ENCODE peak calls at places on chromosomes 6 and 20, in ten cellular contexts. One of them, this sample, is unnamed.

GRCh38 chr20:37308098-37309050 is 18.9 kb downstream of the MANBAL start:
- DNase-seq in uterus: no peak
- DNase-seq in K562: no peak
- DNase-seq in ovary: no peak
- DNase-seq in stomach: no peak
- DNase-seq in right lobe of liver: no peak
- DNase-seq in A549: no peak
- DNase-seq in breast epithelium: no peak
- DNase-seq in HCT116: no peak
- DNase-seq in transverse colon: no peak
- DNase-seq in this sample: peak; percentile 79

GRCh38 chr6:42441059-42441471 is 10.7 kb downstream of the TRERF1 start:
- DNase-seq in uterus: peak; percentile 56
- DNase-seq in K562: no peak
- DNase-seq in ovary: peak; percentile 73
- DNase-seq in stomach: no peak
- DNase-seq in right lobe of liver: no peak
- DNase-seq in A549: no peak
- DNase-seq in breast epithelium: no peak
- DNase-seq in HCT116: no peak
- DNase-seq in transverse colon: no peak
- DNase-seq in this sample: no peak

GRCh38 chr6:120938876-120939231 is 395.4 kb downstream of the TBC1D32 start:
- DNase-seq in uterus: no peak
- DNase-seq in K562: no peak
- DNase-seq in ovary: no peak
- DNase-seq in stomach: no peak
- DNase-seq in right lobe of liver: no peak
- DNase-seq in A549: no peak
- DNase-seq in breast epithelium: no peak
- DNase-seq in HCT116: no peak
- DNase-seq in transverse colon: no peak
- DNase-seq in this sample: no peak

GRCh38 chr20:53654932-53655674 is 61.5 kb upstream of the ZNF217 start:
- DNase-seq in uterus: no peak
- DNase-seq in K562: peak; percentile 29
- DNase-seq in ovary: no peak
- DNase-seq in stomach: peak; percentile 51
- DNase-seq in right lobe of liver: no peak
- DNase-seq in A549: peak; percentile 53
- DNase-seq in breast epithelium: peak; percentile 48
- DNase-seq in HCT116: no peak
- DNase-seq in transverse colon: peak; percentile 61
- DNase-seq in this sample: peak; percentile 82

GRCh38 chr6:139698526-139699182 is 324.2 kb upstream of the CITED2 start:
- DNase-seq in uterus: peak; percentile 74
- DNase-seq in K562: no peak
- DNase-seq in ovary: peak; percentile 73
- DNase-seq in stomach: no peak
- DNase-seq in right lobe of liver: no peak
- DNase-seq in A549: no peak
- DNase-seq in breast epithelium: no peak
- DNase-seq in HCT116: no peak
- DNase-seq in transverse colon: peak; percentile 45
- DNase-seq in this sample: peak; percentile 41

GRCh38 chr20:51533291-51534172 is 9.0 kb downstream of the NFATC2 start:
- DNase-seq in uterus: no peak
- DNase-seq in K562: no peak
- DNase-seq in ovary: no peak
- DNase-seq in stomach: no peak
- DNase-seq in right lobe of liver: no peak
- DNase-seq in A549: peak; percentile 25
- DNase-seq in breast epithelium: no peak
- DNase-seq in HCT116: peak; percentile 79
- DNase-seq in transverse colon: no peak
- DNase-seq in this sample: no peak

GRCh38 chr20:48623906-48624265 is 203.9 kb downstream of the PREX1 start:
- DNase-seq in uterus: no peak
- DNase-seq in K562: no peak
- DNase-seq in ovary: no peak
- DNase-seq in stomach: no peak
- DNase-seq in right lobe of liver: peak; percentile 5
- DNase-seq in A549: no peak
- DNase-seq in breast epithelium: no peak
- DNase-seq in HCT116: no peak
- DNase-seq in transverse colon: no peak
- DNase-seq in this sample: no peak

GRCh38 chr20:16530201-16530681 is 43.0 kb downstream of the KIF16B start:
- DNase-seq in uterus: no peak
- DNase-seq in K562: no peak
- DNase-seq in ovary: no peak
- DNase-seq in stomach: peak; percentile 62
- DNase-seq in right lobe of liver: no peak
- DNase-seq in A549: peak; percentile 92
- DNase-seq in breast epithelium: no peak
- DNase-seq in HCT116: peak; percentile 83
- DNase-seq in transverse colon: peak; percentile 87
- DNase-seq in this sample: no peak

GRCh38 chr6:112253505-112253841 is 894 bp downstream of the LAMA4 start:
- DNase-seq in uterus: no peak
- DNase-seq in K562: no peak
- DNase-seq in ovary: no peak
- DNase-seq in stomach: no peak
- DNase-seq in right lobe of liver: no peak
- DNase-seq in A549: no peak
- DNase-seq in breast epithelium: no peak
- DNase-seq in HCT116: no peak
- DNase-seq in transverse colon: peak; percentile 9
- DNase-seq in this sample: no peak

GRCh38 chr6:112253842-112254816 is at the start of gene LAMA4:
- DNase-seq in uterus: peak; percentile 68
- DNase-seq in K562: no peak
- DNase-seq in ovary: peak; percentile 60
- DNase-seq in stomach: peak; percentile 45
- DNase-seq in right lobe of liver: peak; percentile 45
- DNase-seq in A549: peak; percentile 5
- DNase-seq in breast epithelium: no peak
- DNase-seq in HCT116: no peak
- DNase-seq in transverse colon: peak; percentile 29
- DNase-seq in this sample: no peak

GRCh38 chr6:112251170-112251945 is 3.0 kb downstream of the LAMA4 start:
- DNase-seq in uterus: peak; percentile 84
- DNase-seq in K562: no peak
- DNase-seq in ovary: peak; percentile 79
- DNase-seq in stomach: no peak
- DNase-seq in right lobe of liver: no peak
- DNase-seq in A549: no peak
- DNase-seq in breast epithelium: peak; percentile 48
- DNase-seq in HCT116: no peak
- DNase-seq in transverse colon: peak; percentile 36
- DNase-seq in this sample: peak; percentile 77

GRCh38 chr6:112252571-112253504 is 1.5 kb downstream of the LAMA4 start:
- DNase-seq in uterus: peak; percentile 42
- DNase-seq in K562: no peak
- DNase-seq in ovary: no peak
- DNase-seq in stomach: no peak
- DNase-seq in right lobe of liver: no peak
- DNase-seq in A549: no peak
- DNase-seq in breast epithelium: no peak
- DNase-seq in HCT116: no peak
- DNase-seq in transverse colon: no peak
- DNase-seq in this sample: no peak

DNA sequence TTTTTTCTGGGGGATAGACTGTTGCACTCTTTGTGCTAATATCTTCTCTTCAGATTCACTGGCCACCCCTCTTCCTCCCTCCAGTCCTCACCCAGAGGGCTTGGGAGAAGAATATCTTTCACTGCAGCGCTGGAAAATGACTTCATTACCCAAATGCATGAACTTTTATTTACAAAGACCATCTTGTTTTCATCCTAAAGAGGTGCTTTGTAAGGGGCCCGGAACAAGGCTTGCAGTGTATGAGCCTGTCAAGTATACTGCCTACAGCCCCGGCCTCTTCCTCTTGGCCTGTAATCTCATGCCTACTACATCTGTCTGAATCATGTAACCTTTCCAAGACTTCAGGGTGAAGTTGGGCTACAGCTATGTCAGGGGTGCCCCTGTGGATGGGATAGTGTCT is 554 bp upstream of the LAMA4 start:
- DNase-seq in uterus: no peak
- DNase-seq in K562: no peak
- DNase-seq in ovary: no peak
- DNase-seq in stomach: no peak
- DNase-seq in right lobe of liver: no peak
- DNase-seq in A549: no peak
- DNase-seq in breast epithelium: no peak
- DNase-seq in HCT116: no peak
- DNase-seq in transverse colon: no peak
- DNase-seq in this sample: no peak
- H3K4me3 ChIP-seq in uterus: peak overlapping the region; percentile 76
- H3K4me3 ChIP-seq in K562: no peak overlapping the region
- H3K4me3 ChIP-seq in ovary: peak overlapping the region; percentile 83
- H3K4me3 ChIP-seq in stomach: peak overlapping the region; percentile 58
- H3K4me3 ChIP-seq in right lobe of liver: no peak overlapping the region
- H3K4me3 ChIP-seq in A549: no peak overlapping the region
- H3K4me3 ChIP-seq in breast epithelium: peak overlapping the region; percentile 72
- H3K4me3 ChIP-seq in HCT116: no peak overlapping the region
- H3K4me3 ChIP-seq in transverse colon: no peak overlapping the region
- H3K4me3 ChIP-seq in this sample: no peak overlapping the region

DNA sequence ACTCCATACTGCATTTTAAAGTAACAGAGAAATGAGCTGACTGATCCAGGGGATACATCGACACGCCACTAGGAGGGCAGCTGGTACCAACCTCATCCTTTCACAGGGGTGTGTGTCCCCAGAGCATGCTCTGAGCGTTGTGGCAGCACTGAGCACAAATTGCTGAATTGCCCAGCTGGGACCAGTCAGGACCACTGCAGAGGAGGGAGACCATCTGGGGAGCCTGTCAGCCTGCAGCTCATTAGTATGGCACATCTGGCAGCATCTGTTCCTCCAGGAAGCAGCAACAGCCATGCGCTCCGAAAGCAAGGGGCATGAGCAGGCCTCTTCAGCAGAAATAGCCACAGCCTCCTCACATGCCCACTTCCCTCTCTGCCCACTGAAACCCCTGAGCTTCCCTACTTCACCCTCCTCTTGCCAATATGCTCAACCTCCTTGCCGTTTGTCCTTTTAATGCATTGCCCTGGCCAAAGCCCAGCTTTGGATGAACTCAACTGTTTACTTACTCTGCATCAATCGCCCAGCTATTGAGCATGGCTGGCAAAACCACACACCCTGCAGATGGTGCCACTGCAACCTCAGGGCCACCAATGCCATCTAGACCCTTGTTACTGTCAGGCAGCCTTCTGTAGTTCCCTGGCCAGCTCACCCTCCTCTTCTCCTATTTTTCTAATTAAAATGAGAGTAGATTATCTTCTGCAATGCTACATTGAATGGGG is 77.6 kb upstream of the NEDD9 start:
- DNase-seq in uterus: no peak
- DNase-seq in K562: no peak
- DNase-seq in ovary: no peak
- DNase-seq in stomach: no peak
- DNase-seq in right lobe of liver: no peak
- DNase-seq in A549: peak; percentile 31
- DNase-seq in breast epithelium: no peak
- DNase-seq in HCT116: no peak
- DNase-seq in transverse colon: no peak
- DNase-seq in this sample: peak; percentile 76
- TF ChIP-seq CTCF in uterus: no peak
- TF ChIP-seq CTCF in K562: no peak
- TF ChIP-seq CTCF in ovary: no peak
- TF ChIP-seq CTCF in stomach: no peak
- TF ChIP-seq CTCF in right lobe of liver: no peak
- TF ChIP-seq CTCF in A549: no peak
- TF ChIP-seq CTCF in breast epithelium: no peak
- TF ChIP-seq CTCF in HCT116: peak; percentile 11
- TF ChIP-seq CTCF in transverse colon: no peak
- TF ChIP-seq CTCF in this sample: no peak

DNA sequence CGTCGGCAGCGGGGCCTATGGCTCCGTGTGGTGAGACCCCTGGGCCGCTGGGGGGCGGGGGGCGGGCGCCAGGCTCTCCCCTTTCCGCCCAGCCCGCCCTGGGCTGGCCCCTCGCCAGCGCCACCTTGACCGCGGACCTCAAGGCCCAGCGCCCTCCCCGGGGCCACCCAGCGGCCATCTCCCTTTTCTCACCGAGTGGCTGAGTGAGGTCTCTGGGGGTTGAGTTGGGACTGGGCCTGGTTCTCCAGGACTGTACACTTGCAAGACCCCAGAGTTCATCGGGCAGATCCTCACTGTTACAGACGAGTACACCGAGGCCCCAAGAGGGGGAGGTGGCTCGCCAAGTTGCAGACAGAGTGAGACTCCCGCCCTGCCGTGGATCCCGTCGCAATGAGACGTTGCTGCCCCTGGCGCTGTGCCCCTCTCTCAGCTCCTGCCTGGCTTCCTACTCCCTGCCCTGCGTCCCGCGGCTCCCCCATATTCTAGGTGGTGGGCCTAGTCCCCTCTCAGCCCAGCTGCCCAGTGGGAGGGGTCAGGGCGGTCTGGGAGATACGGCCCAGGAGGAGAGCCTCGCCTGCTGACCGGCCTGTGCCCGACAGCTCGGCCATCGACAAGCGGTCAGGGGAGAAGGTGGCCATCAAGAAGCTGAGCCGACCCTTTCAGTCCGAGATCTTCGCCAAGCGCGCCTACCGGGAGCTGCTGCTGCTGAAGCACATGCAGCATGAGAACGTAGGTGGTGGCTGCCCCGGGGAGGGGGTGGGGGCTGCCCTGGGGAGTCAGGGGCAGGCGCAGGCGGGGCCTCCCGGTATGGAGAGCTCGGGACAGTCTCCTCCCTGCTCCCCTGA is 581 bp downstream of the MAPK13 start:
- DNase-seq in uterus: no peak
- DNase-seq in K562: no peak
- DNase-seq in ovary: peak; percentile 38
- DNase-seq in stomach: peak; percentile 74
- DNase-seq in right lobe of liver: peak; percentile 59
- DNase-seq in A549: no peak
- DNase-seq in breast epithelium: no peak
- DNase-seq in HCT116: peak; percentile 31
- DNase-seq in transverse colon: peak; percentile 77
- DNase-seq in this sample: peak; percentile 89
- TF ChIP-seq POLR2A in uterus: no peak
- TF ChIP-seq POLR2A in K562: no peak
- TF ChIP-seq POLR2A in ovary: no peak
- TF ChIP-seq POLR2A in stomach: no peak
- TF ChIP-seq POLR2A in right lobe of liver: no peak
- TF ChIP-seq POLR2A in A549: no peak
- TF ChIP-seq POLR2A in breast epithelium: no peak
- TF ChIP-seq POLR2A in HCT116: no peak
- TF ChIP-seq POLR2A in transverse colon: peak; percentile 55
- TF ChIP-seq POLR2A in this sample: no peak

DNA sequence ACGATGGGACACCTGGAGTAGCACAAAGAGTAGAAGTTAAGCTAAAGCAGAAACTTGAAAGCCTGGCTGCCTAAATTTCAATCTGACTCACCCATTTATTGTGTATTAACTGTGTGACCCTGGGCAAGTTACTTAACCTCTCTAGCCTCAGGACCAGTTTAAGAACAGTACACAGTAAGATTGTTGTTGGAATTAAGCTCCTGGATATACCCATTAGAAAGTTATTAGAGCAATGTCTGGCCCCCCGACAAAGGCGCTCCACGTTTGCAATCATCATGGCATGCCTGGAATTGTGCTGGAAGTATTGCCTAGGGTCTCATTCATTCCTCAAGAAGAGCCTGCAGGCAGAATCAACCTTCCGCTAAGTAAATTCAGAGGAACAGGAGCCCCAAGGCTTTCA is 1.4 kb downstream of the SDC4 start:
- DNase-seq in uterus: no peak
- DNase-seq in K562: no peak
- DNase-seq in ovary: no peak
- DNase-seq in stomach: no peak
- DNase-seq in right lobe of liver: no peak
- DNase-seq in A549: no peak
- DNase-seq in breast epithelium: no peak
- DNase-seq in HCT116: no peak
- DNase-seq in transverse colon: no peak
- DNase-seq in this sample: no peak
- H3K4me3 ChIP-seq in uterus: peak overlapping the region; percentile 78
- H3K4me3 ChIP-seq in K562: no peak overlapping the region
- H3K4me3 ChIP-seq in ovary: peak overlapping the region; percentile 67
- H3K4me3 ChIP-seq in stomach: peak overlapping the region; percentile 68
- H3K4me3 ChIP-seq in right lobe of liver: peak overlapping the region; percentile 90
- H3K4me3 ChIP-seq in A549: peak overlapping the region; percentile 86
- H3K4me3 ChIP-seq in breast epithelium: peak overlapping the region; percentile 96
- H3K4me3 ChIP-seq in HCT116: peak overlapping the region; percentile 82
- H3K4me3 ChIP-seq in transverse colon: peak overlapping the region; percentile 68
- H3K4me3 ChIP-seq in this sample: peak overlapping the region; percentile 67